ENCODE peak calls at places on chromosomes 12 and 14, in six cellular contexts. T, H, S, W, B and Y are unnamed samples. For H3K27me3, the result is how much of the 10 kb centered on the place peaks cover.

GRCh38 chr12:1842905-1843640 is 22.7 kb downstream of the LRTM2 start:
- DNase-seq in T (no peak), H (no peak), S (peak), W (no peak), B (no peak), Y (no peak)

GRCh38 chr12:92757599-92758121 is 54.9 kb downstream of the PLEKHG7 start:
- DNase-seq in T (no peak), H (no peak), S (no peak), W (no peak), B (no peak), Y (no peak)

GRCh38 chr12:2998789-2999264 is 39.6 kb downstream of the TEAD4 start:
- DNase-seq in T (peak), H (no peak), S (peak), W (no peak), B (no peak), Y (peak)

GRCh38 chr12:13000616-13000934 is 510 bp upstream of the HEBP1 start:
- DNase-seq in T (no peak), H (no peak), S (no peak), W (no peak), B (no peak), Y (no peak)

GRCh38 chr12:19978193-19978592 is 390.1 kb upstream of the PDE3A start:
- DNase-seq in T (peak), H (no peak), S (no peak), W (no peak), B (no peak), Y (peak)

GRCh38 chr12:68327896-68328295 is 4.3 kb downstream of the MDM1 start:
- DNase-seq in T (no peak), H (no peak), S (no peak), W (no peak), B (no peak), Y (no peak)

GRCh38 chr12:1821805-1822204 is 1.4 kb downstream of the LRTM2 start:
- DNase-seq in T (no peak), H (no peak), S (no peak), W (no peak), B (no peak), Y (no peak)

GRCh38 chr14:99001241-99001640 is 270.8 kb downstream of the BCL11B start:
- DNase-seq in T (no peak), H (no peak), S (no peak), W (no peak), B (no peak), Y (no peak)

GRCh38 chr14:94395900-94396574 is 7.6 kb upstream of the SERPINA1 start:
- DNase-seq in T (no peak), H (no peak), S (no peak), W (no peak), B (no peak), Y (no peak)

GRCh38 chr12:50720085-50720484 is 43.8 kb upstream of the ATF1 start:
- DNase-seq in T (no peak), H (no peak), S (no peak), W (no peak), B (no peak), Y (no peak)

GRCh38 chr12:51763743-51764142 is 84.8 kb downstream of the FIGNL2 start:
- DNase-seq in T (no peak), H (no peak), S (no peak), W (no peak), B (no peak), Y (no peak)

GRCh38 chr14:54814076-54814475 is 88.5 kb downstream of the GCH1 start:
- DNase-seq in T (no peak), H (peak), S (no peak), W (no peak), B (no peak), Y (peak)

DNA sequence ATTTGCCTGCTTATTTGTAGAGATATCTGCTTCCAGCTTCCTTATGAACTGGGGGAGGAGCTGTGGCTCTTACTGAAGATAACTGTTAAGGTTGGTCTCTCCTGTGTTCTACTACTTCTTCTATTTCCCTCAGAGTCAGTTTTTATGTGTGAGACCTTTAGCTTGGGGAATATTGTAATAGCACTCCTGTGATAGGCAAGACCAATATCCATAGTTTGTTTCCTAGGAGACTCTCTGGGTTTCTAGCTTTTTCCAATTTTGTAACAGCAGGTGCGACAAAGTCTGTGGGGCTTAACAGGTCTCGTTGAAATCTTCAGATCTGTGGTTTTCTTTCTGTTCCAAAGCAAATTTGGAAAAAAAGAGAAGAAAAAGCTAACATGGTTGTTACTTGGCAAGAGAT is at the start of gene OR10G3:
- DNase-seq in T (no peak), H (no peak), S (no peak), W (no peak), B (no peak), Y (no peak)
- H3K27me3 ChIP-seq in T (under half), H (under half), S (under half), W (under half), B (under half), Y (under half)

GRCh38 chr12:25950329-25951115 is 8.0 kb upstream of the RASSF8 start:
- DNase-seq in T (no peak), H (no peak), S (no peak), W (no peak), B (no peak), Y (no peak)
- H3K27me3 ChIP-seq in T (under half), H (under half), S (under half), W (under half), B (under half), Y (under half)

GRCh38 chr14:39307815-39308214 is 74.1 kb downstream of the MIA2 start:
- DNase-seq in T (no peak), H (no peak), S (no peak), W (no peak), B (no peak), Y (no peak)

GRCh38 chr14:39315859-39316444 is 82.2 kb downstream of the MIA2 start:
- DNase-seq in T (no peak), H (no peak), S (no peak), W (no peak), B (no peak), Y (no peak)

GRCh38 chr14:39310071-39310470 is 76.4 kb downstream of the MIA2 start:
- DNase-seq in T (no peak), H (no peak), S (no peak), W (no peak), B (no peak), Y (no peak)
- H3K27me3 ChIP-seq in T (under half), H (under half), S (under half), W (under half), B (under half), Y (under half)

DNA sequence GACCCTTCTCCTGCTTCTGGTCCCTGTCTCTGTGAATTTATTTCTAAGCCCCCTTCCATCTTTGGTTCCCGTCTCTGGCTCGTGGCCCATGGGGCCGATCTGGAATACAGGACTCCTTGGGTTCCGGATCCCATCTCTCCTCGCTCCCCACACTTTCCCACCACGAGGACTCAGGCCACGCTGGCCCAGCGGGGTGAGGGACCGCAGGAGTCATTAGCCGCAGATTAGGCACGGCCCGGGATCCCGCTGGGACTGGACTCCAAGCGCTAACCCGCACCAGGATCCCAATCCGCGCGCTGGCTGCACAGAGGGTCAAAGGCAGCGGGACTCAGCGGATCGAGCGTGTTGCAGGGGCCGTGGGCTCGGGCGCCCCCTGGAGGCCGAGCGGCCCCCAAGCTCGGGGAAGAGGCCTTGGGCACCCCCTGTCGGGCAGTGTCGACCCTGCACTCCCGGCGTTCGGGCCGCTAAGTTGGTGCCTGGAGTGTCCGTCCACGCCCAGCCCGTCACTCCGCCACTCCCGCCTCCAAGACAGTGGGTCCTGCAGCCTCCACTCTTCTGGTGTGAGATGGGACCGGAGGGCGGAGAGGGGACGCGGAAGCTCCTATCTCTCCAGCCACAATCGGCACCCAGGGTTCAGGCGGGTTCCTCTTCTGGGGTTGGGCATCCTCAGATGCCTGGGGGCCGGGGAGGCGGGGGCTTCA is 9.5 kb downstream of the SHMT2 start:
- DNase-seq in T (peak), H (peak), S (peak), W (peak), B (peak), Y (peak)
- H3K27me3 ChIP-seq in T (under half), H (under half), S (under half), W (under half), B (half or more), Y (under half)

GRCh38 chr12:130339946-130340345 is 2.3 kb downstream of the PIWIL1 start:
- DNase-seq in T (no peak), H (no peak), S (no peak), W (no peak), B (no peak), Y (no peak)
- H3K27me3 ChIP-seq in T (under half), H (under half), S (under half), W (under half), B (under half), Y (under half)

GRCh38 chr12:65509953-65510352 is 231.5 kb downstream of the MSRB3 start:
- DNase-seq in T (no peak), H (no peak), S (no peak), W (no peak), B (no peak), Y (no peak)
- H3K27me3 ChIP-seq in T (under half), H (under half), S (under half), W (under half), B (under half), Y (under half)

GRCh38 chr14:60508707-60509437 is at the start of gene SIX6:
- DNase-seq in T (no peak), H (no peak), S (no peak), W (no peak), B (no peak), Y (no peak)
- H3K27me3 ChIP-seq in T (half or more), H (half or more), S (under half), W (half or more), B (half or more), Y (under half)

GRCh38 chr14:49052516-49052915 is 533.7 kb downstream of the RPS29 start:
- DNase-seq in T (no peak), H (no peak), S (no peak), W (no peak), B (no peak), Y (peak)
- H3K27me3 ChIP-seq in T (under half), H (under half), S (under half), W (under half), B (under half), Y (under half)

GRCh38 chr12:57617942-57618341 is 6.7 kb downstream of the ARHGEF25 start:
- DNase-seq in T (no peak), H (no peak), S (no peak), W (no peak), B (no peak), Y (no peak)
- H3K27me3 ChIP-seq in T (under half), H (under half), S (under half), W (half or more), B (half or more), Y (under half)

GRCh38 chr12:119204137-119204536 is 25.4 kb downstream of the HSPB8 start:
- DNase-seq in T (no peak), H (no peak), S (no peak), W (no peak), B (no peak), Y (no peak)

GRCh38 chr12:119204716-119205285 is 26.1 kb downstream of the HSPB8 start:
- DNase-seq in T (no peak), H (no peak), S (no peak), W (no peak), B (no peak), Y (no peak)

GRCh38 chr12:119207161-119207560 is 28.4 kb downstream of the HSPB8 start:
- DNase-seq in T (no peak), H (no peak), S (no peak), W (no peak), B (no peak), Y (no peak)

GRCh38 chr12:119206348-119207075 is 27.8 kb downstream of the HSPB8 start:
- DNase-seq in T (no peak), H (no peak), S (no peak), W (no peak), B (no peak), Y (no peak)

DNA sequence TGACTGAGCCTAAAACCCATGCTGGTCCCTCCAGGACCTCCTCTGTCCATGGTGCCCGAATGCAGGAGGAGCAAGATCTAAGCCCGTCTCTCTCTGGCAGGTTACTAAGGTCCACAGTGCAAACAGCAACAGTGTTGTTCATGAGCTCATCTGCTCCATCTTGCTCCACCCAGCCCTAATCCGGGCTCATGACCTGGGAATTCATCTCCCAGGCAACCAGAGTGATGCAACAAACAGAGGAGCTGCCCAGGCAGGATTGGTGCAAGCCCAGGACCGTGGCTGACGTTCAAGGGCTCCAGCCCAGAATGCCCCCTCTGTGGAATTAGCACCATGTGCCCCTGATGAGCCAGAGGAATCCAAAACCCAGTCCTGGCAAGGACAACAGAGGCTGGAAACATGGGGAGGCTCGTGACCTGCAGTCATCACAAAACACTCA is 29.9 kb downstream of the HSPB8 start:
- DNase-seq in T (no peak), H (no peak), S (peak), W (no peak), B (no peak), Y (no peak)
- H3K27me3 ChIP-seq in T (under half), H (under half), S (under half), W (under half), B (under half), Y (under half)